ENCODE peak calls at places on chromosomes 1 and 21, in nine cellular contexts. H, A, N, Z, E, R, C, T and X are unnamed samples.
A peak's percentile ranks its signal among the peaks of the same experiment; 100 is the strongest.

GRCh38 chr1:98304888-98305287 is 356.6 kb upstream of the SNX7 start:
- DNase-seq in A (no peak), N (no peak), Z (no peak), R (no peak), T (no peak), E (no peak), H (no peak), C (no peak), X (no peak)

GRCh38 chr21:34669149-34669879 is 520 bp downstream of the CLIC6 start:
- DNase-seq in R (no peak), Z (peak; percentile 81), C (no peak), H (no peak), T (no peak), A (peak; percentile 63), N (no peak), E (no peak), X (no peak)

GRCh38 chr1:168636642-168637111 is 60.3 kb downstream of the XCL1 start:
- DNase-seq in N (peak; percentile 19), Z (no peak), E (no peak), R (no peak), A (no peak), H (no peak), C (peak; percentile 79), T (no peak), X (no peak)

GRCh38 chr1:34578306-34578705 is 176.5 kb upstream of the GJB5 start:
- DNase-seq in C (no peak), Z (no peak), H (no peak), N (no peak), E (no peak), A (no peak), R (no peak), T (no peak), X (no peak)

GRCh38 chr1:43373034-43373940 is 5.5 kb upstream of the ELOVL1 start:
- DNase-seq in C (no peak), A (no peak), N (peak; percentile 67), R (peak; percentile 80), T (no peak), Z (no peak), E (no peak), H (no peak), X (peak; percentile 65)

GRCh38 chr21:44086636-44087425 is 20.4 kb upstream of the PWP2 start:
- DNase-seq in R (peak; percentile 21), H (no peak), N (no peak), C (no peak), Z (peak; percentile 40), A (no peak), E (no peak), T (no peak), X (no peak)

GRCh38 chr21:31108969-31109368 is 70.7 kb upstream of the KRTAP19-8 start:
- DNase-seq in A (no peak), T (no peak), H (no peak), N (no peak), R (no peak), C (no peak), Z (no peak), E (no peak), X (no peak)

GRCh38 chr1:212605441-212605976 is 3.1 kb upstream of the ATF3 start:
- DNase-seq in H (no peak), T (no peak), E (no peak), A (no peak), N (no peak), R (peak; percentile 19), C (no peak), Z (no peak), X (no peak)

GRCh38 chr1:63269571-63269970 is 52.8 kb upstream of the FOXD3 start:
- DNase-seq in R (no peak), A (no peak), C (no peak), N (no peak), E (no peak), T (no peak), Z (no peak), H (no peak), X (no peak)

GRCh38 chr1:155263067-155263466 is 907 bp upstream of the SCAMP3 start:
- DNase-seq in N (no peak), H (peak; percentile 75), A (no peak), C (peak; percentile 64), R (no peak), Z (no peak), E (no peak), T (no peak), X (no peak)

GRCh38 chr1:155261888-155262673 is at the start of gene SCAMP3:
- DNase-seq in E (peak; percentile 94), C (peak; percentile 99), N (peak; percentile 99), Z (peak; percentile 90), A (peak; percentile 98), T (peak; percentile 94), H (peak; percentile 96), R (peak; percentile 99), X (peak; percentile 97)

GRCh38 chr1:155256101-155256852 is 994 bp upstream of the ENTREP3 start:
- DNase-seq in A (no peak), T (no peak), Z (peak; percentile 48), C (no peak), E (no peak), R (no peak), H (peak; percentile 79), N (no peak), X (no peak)

GRCh38 chr1:155261401-155261887 is 716 bp downstream of the SCAMP3 start:
- DNase-seq in E (no peak), T (no peak), C (no peak), R (peak; percentile 12), Z (no peak), H (no peak), A (no peak), N (no peak), X (no peak)

GRCh38 chr1:155260276-155260675 is 1.9 kb downstream of the SCAMP3 start:
- DNase-seq in R (no peak), C (no peak), N (no peak), H (peak; percentile 70), Z (no peak), T (no peak), E (no peak), A (no peak), X (no peak)
- TF ChIP-seq POLR2A in R (no peak), C (no peak), N (no peak), H (no peak), Z (no peak), T (no peak), E (no peak), A (no peak), X (no peak)

GRCh38 chr1:203275656-203276272 is 29.6 kb upstream of the BTG2 start:
- DNase-seq in R (no peak), C (no peak), H (peak; percentile 51), E (no peak), T (no peak), A (no peak), Z (no peak), N (no peak), X (no peak)

GRCh38 chr1:203273206-203273868 is 32.0 kb upstream of the BTG2 start:
- DNase-seq in A (peak; percentile 54), C (peak; percentile 95), H (peak; percentile 98), E (peak; percentile 95), N (peak; percentile 82), Z (peak; percentile 94), T (peak; percentile 86), R (peak; percentile 76), X (peak; percentile 75)

GRCh38 chr1:203272633-203273205 is 32.6 kb upstream of the BTG2 start:
- DNase-seq in R (no peak), Z (no peak), N (no peak), H (peak; percentile 82), E (no peak), T (no peak), C (no peak), A (no peak), X (no peak)

GRCh38 chr1:203274603-203275381 is 30.5 kb upstream of the BTG2 start:
- DNase-seq in Z (no peak), N (no peak), R (no peak), E (no peak), A (no peak), C (peak; percentile 93), H (peak; percentile 81), T (no peak), X (no peak)

DNA sequence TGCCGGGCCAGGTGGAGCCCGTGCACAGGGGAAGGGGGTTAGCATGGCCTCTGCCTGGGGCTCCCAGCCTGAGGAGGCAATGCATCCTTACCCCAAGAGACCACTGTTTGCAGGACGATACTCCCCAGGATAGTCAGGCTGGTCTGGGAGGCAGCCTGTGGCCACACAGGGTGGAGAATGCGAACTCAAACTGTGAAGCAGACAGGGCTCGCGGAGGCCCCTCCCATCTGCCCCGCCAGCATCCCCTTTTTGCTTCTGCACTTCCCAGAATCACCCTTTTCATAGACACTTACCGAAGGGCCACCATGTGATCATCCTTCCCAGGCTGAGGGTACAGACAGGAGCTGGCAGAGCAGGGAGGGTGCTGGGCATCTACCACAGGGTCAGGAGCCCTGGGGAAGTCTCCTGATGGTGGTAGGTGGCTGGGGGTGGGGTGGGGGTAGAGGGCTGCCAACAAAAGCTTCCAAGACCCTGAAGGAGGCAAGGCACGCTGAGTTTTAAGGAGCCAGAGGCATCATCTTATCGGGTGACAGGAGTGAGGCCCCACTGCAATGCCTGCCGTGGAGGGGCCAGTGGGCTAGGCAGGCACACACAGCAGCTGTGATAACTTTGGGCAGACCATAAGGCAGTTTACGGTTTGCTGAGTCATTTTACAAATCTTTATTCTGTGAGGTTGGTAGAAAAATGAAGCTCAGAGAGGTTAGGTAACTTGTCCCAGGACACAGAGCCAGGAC is 31.3 kb upstream of the BTG2 start:
- DNase-seq in N (no peak), R (no peak), H (peak; percentile 94), E (no peak), A (no peak), C (peak; percentile 84), Z (no peak), T (no peak), X (no peak)
- TF ChIP-seq POLR2A in N (no peak), R (no peak), H (no peak), E (no peak), A (peak; percentile 45), C (no peak), Z (no peak), T (no peak), X (no peak)

DNA sequence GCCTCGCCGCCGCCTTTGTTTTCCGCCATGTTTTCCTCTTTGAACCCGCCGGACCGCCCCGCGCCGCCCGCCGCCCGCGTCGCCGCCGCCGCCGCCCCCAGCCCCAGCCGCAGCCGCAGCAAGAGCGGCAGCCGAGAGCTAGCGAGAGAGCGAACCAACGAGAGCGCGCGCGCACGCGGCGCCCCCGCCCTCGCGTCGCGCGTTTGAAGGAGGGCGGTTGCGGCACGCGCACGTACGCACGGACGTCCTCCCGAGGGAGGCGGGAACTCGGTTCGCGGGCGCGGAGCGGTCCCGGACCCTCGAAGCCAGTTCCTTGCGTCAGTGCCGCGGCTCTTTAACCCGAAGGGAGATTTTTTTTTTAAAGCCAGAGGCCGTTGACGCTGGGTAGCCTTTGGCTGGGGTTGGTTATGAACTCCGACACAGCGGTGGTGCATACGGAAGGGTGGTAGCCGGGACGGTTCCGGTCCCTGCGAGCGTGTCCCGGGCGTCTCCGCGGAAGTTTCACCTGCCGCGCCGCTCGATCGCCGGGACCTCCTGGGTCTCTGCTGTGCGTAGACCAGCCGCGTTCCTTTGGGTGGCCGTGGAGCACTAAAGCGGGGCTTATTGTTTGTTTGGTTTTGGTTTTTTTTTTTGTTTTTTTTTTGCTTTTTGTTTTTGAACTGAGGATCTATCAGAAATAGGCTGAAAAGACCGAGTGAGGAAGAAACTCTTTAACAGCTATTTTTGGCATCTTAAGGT is at the start of gene TRIM33:
- DNase-seq in H (peak; percentile 99), C (peak; percentile 94), N (peak; percentile 91), E (peak; percentile 94), A (peak; percentile 77), T (peak; percentile 86), Z (peak; percentile 90), R (peak; percentile 96), X (peak; percentile 75)
- TF ChIP-seq POLR2A in H (no peak), C (peak; percentile 77), N (peak; percentile 84), E (peak; percentile 78), A (peak; percentile 90), T (peak; percentile 76), Z (peak; percentile 78), R (peak; percentile 90), X (peak; percentile 89)

GRCh38 chr1:111619635-111620411 is at the start of gene RAP1A:
- DNase-seq in R (peak; percentile 93), Z (peak; percentile 94), T (peak; percentile 95), N (peak; percentile 87), H (peak; percentile 99), C (peak; percentile 98), E (peak; percentile 99), A (peak; percentile 82), X (peak; percentile 92)
- TF ChIP-seq POLR2A in R (peak; percentile 39), Z (no peak), T (peak; percentile 65), N (peak; percentile 54), H (peak; percentile 43), C (peak; percentile 63), E (peak; percentile 51), A (peak; percentile 78), X (peak; percentile 75)